ENCODE peak calls at places on chromosome 20, in six cellular contexts. U is left ventricle myocardium inferior, P is GM23338, G is fibroblast of lung, J is HepG2, E is body of pancreas. H is an unnamed sample.

GRCh38 chr20:58634121-58634817 is 16.8 kb upstream of the STX16 start:
- DNase-seq in P (no peak), E (no peak), U (no peak), J (no peak), G (peak), H (peak)

GRCh38 chr20:57656252-57656820 is 36.1 kb upstream of the ZBP1 start:
- DNase-seq in G (no peak), U (no peak), J (no peak), E (peak), P (no peak), H (peak)

GRCh38 chr20:31674895-31675827 is 37.4 kb downstream of the COX4I2 start:
- DNase-seq in P (no peak), J (no peak), G (peak), E (no peak), U (peak), H (peak)

GRCh38 chr20:49724637-49725606 is 11.2 kb upstream of the B4GALT5 start:
- DNase-seq in U (peak), J (peak), G (peak), P (no peak), E (peak), H (peak)

GRCh38 chr20:10671850-10672578 is 1.8 kb downstream of the JAG1 start:
- DNase-seq in J (no peak), P (peak), G (peak), U (peak), E (peak), H (peak)

GRCh38 chr20:53390780-53391179 is 202.9 kb downstream of the ZNF217 start:
- DNase-seq in J (no peak), E (no peak), P (no peak), G (peak), U (no peak), H (no peak)

GRCh38 chr20:10067305-10067704 is 32.5 kb downstream of the ANKEF1 start:
- DNase-seq in J (no peak), G (no peak), U (no peak), E (no peak), P (no peak), H (no peak)

GRCh38 chr20:46994341-46994740 is 99.7 kb downstream of the EYA2 start:
- DNase-seq in E (peak), P (no peak), G (no peak), J (no peak), U (no peak), H (peak)

GRCh38 chr20:4444404-4444803 is 277.3 kb upstream of the PRND start:
- DNase-seq in U (no peak), E (no peak), P (no peak), J (no peak), G (no peak), H (no peak)

GRCh38 chr20:3732327-3733118 is at the start of gene HSPA12B:
- DNase-seq in J (no peak), E (no peak), U (no peak), P (peak), G (no peak), H (peak)

GRCh38 chr20:33006776-33007375 is 628 bp upstream of the BPIFB2 start:
- DNase-seq in E (no peak), G (no peak), U (no peak), J (peak), P (no peak), H (peak)

GRCh38 chr20:34016736-34017135 is 23.0 kb downstream of the RALY start:
- DNase-seq in J (no peak), E (peak), U (no peak), G (no peak), P (no peak), H (no peak)

GRCh38 chr20:48880936-48881657 is 40.4 kb upstream of the ARFGEF2 start:
- DNase-seq in U (no peak), P (no peak), E (no peak), G (no peak), J (no peak), H (no peak)

DNA sequence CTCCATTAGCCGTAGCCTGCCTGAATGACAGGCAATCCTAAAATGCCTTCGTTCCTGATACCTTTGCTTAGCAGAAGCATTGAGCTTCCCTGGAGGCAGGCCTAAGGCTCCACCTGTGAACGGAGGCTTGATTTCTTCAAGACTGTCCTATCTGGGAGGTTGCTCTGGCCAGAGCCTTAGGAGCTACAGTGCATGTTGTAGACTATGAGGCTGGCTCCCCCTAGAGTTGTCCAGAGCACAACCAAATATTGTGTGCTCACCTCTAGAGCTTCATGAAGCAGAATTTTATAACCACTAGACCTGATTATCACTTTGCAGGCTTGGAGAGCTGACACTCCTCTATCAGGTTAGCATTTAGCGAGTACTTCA is 217.8 kb downstream of the MAFB start:
- DNase-seq in G (no peak), P (peak), U (no peak), E (no peak), J (no peak), H (no peak)
- TF ChIP-seq CTCF in G (no peak), P (peak), U (peak), E (no peak), J (peak), H (no peak)

DNA sequence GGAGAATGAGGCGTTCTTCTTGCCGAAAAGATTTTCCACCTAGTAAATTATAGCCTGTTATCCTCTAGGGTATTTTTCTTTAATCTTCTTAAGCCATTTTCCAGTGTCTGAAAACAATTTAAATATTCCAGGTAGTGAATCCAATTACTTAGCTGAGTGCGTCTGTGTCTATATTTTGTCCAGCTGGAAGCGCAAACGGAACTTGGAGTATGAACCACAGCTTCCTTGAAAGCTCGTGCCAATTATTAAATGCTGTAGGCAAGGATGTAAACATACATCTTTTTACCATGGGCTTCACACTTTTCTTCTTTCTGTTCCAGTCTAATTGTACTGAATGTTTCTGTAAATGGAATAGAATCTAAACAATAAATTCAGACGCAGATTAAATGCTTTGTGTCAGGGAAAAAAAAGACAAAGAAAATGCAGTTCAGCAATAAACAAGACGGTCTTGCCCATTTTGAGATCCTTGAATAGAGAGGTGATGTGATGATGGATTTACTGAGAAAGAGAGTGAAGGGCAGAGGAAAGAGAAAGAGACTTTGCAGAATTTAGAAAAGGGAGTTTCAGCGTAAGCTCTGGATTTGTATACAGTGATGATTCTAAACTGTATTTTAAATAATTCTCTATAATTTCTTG is 1.9 kb downstream of the PLCB1 start:
- DNase-seq in J (no peak), U (no peak), P (no peak), G (no peak), E (no peak), H (no peak)
- H3K27ac ChIP-seq in J (no peak), U (peak), P (no peak), G (no peak), E (no peak), H (no peak)

GRCh38 chr20:25054133-25054820 is 3.7 kb downstream of the ACSS1 start:
- DNase-seq in J (peak), P (no peak), G (no peak), U (no peak), E (peak), H (peak)
- H3K4me3 ChIP-seq in J (no peak), P (no peak), G (no peak), U (peak), E (no peak), H (no peak)

GRCh38 chr20:24871429-24872213 is 77.4 kb upstream of the CST7 start:
- DNase-seq in J (no peak), P (no peak), E (no peak), U (no peak), G (no peak), H (no peak)

GRCh38 chr20:24873015-24873620 is 76.0 kb upstream of the CST7 start:
- DNase-seq in P (no peak), J (no peak), U (no peak), E (no peak), G (no peak), H (no peak)

GRCh38 chr20:24870876-24871275 is 78.2 kb upstream of the CST7 start:
- DNase-seq in U (no peak), E (no peak), G (no peak), P (no peak), J (no peak), H (no peak)

GRCh38 chr20:24875078-24875477 is 74.0 kb upstream of the CST7 start:
- DNase-seq in P (no peak), E (no peak), U (no peak), G (no peak), J (no peak), H (no peak)

GRCh38 chr20:24872291-24873014 is 76.6 kb upstream of the CST7 start:
- DNase-seq in U (no peak), P (no peak), J (no peak), G (no peak), E (no peak), H (no peak)
- TF ChIP-seq CTCF in U (no peak), P (no peak), J (no peak), G (no peak), E (no peak), H (no peak)

GRCh38 chr20:45911486-45912343 is at the start of gene PLTP:
- DNase-seq in U (peak), E (peak), G (peak), J (no peak), P (peak), H (peak)
- H3K27ac ChIP-seq in U (peak), E (peak), G (peak), J (no peak), P (peak), H (peak)

DNA sequence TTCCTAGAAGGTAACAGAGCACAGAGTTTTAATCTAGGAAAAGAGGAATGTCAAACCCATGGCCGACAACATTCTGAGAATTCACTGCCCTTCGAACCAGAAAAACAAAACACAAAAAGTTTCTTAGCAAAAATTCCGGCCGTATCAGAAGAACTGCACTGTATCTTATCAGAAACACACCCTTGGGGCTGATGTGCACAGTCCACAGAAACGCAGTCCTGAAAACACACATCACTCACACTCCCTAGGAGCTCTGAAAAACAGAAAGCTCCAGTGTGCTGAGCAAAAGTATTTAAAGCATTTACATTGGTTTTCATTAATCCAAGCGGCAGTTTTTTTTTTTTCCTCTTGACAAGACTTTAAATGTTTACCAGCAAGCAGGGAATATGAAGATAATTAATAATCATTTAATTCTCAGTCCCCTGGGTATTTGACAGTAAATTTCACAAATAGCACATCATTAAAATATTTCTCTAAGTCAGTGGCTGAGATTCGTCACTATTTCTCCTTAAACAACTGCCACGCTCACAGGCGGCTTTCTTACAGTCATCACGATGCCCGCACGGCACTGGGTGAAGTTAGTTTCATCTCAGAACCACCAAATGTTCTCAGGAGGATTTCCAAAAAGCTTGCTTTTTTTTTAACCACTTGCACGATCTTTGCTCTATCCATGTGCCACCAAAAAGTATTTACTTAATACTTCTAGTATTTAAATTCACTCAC is 13.3 kb downstream of the NFATC2 start:
- DNase-seq in G (peak), E (no peak), P (no peak), U (no peak), J (no peak), H (no peak)
- H3K4me3 ChIP-seq in G (peak), E (no peak), P (no peak), U (no peak), J (no peak), H (peak)

H was measured in spleen.